ENCODE peak calls at places on chromosomes 1 and 21, in seven cellular contexts. Y is CD8-positive, alpha-beta T cell; B is cardiac muscle cell; E is heart right ventricle; A is lung; H is BJ; U is body of pancreas. W is an unnamed sample. For H3K36me3, the result is how much of the 10 kb centered on the place peaks cover.

GRCh38 chr1:179728266-179728665 is 14.8 kb upstream of the FAM163A start:
- DNase-seq in H (no peak), A (no peak), Y (no peak), U (no peak), E (no peak), B (no peak), W (no peak)

GRCh38 chr1:86380257-86380861 is 15.8 kb downstream of the ODF2L start:
- DNase-seq in A (no peak), U (no peak), Y (no peak), E (no peak), B (peak), H (no peak), W (no peak)

GRCh38 chr1:58928514-58928913 is 144.7 kb upstream of the JUN start:
- DNase-seq in E (no peak), Y (no peak), H (no peak), U (no peak), A (no peak), B (no peak), W (no peak)

GRCh38 chr1:25796807-25797458 is 3.1 kb upstream of the SELENON start:
- DNase-seq in U (peak), Y (peak), A (peak), B (peak), E (peak), H (no peak), W (no peak)

GRCh38 chr1:237074371-237075117 is 32.6 kb downstream of the RYR2 start:
- DNase-seq in Y (no peak), E (no peak), U (no peak), H (no peak), B (no peak), A (no peak), W (no peak)

GRCh38 chr1:43232071-43232470 is 37.7 kb upstream of the TMEM125 start:
- DNase-seq in B (no peak), E (no peak), H (peak), Y (no peak), U (no peak), A (no peak), W (no peak)

GRCh38 chr21:35150562-35151226 is 101.6 kb upstream of the RUNX1 start:
- DNase-seq in B (no peak), Y (no peak), H (no peak), A (no peak), E (no peak), U (no peak), W (no peak)

GRCh38 chr1:179968994-179969919 is 14.6 kb downstream of the CEP350 start:
- DNase-seq in Y (no peak), U (no peak), A (no peak), E (no peak), H (no peak), B (no peak), W (no peak)

GRCh38 chr1:93348104-93348780 is 2.5 kb downstream of the DR1 start:
- DNase-seq in A (no peak), B (no peak), H (no peak), E (no peak), Y (no peak), U (no peak), W (no peak)

GRCh38 chr1:29691499-29691898 is 455.2 kb downstream of the PTPRU start:
- DNase-seq in H (no peak), U (no peak), B (no peak), E (no peak), Y (no peak), A (no peak), W (no peak)

GRCh38 chr1:178612261-178612660 is 99.4 kb downstream of the TEX35 start:
- DNase-seq in A (no peak), B (no peak), H (peak), Y (no peak), E (no peak), U (no peak), W (no peak)

GRCh38 chr21:32083175-32083574 is 195.7 kb downstream of the MIS18A start:
- DNase-seq in E (no peak), B (no peak), H (no peak), A (no peak), U (no peak), Y (no peak), W (no peak)

GRCh38 chr1:56844709-56845108 is 9.9 kb upstream of the C8A start:
- DNase-seq in U (no peak), B (no peak), A (no peak), Y (no peak), E (no peak), H (no peak), W (no peak)

GRCh38 chr1:24022611-24023359 is 42.7 kb upstream of the SRSF10 start:
- DNase-seq in Y (no peak), U (no peak), E (no peak), H (peak), B (no peak), A (no peak), W (no peak)

GRCh38 chr1:25469177-25469576 is 38.5 kb downstream of the MACO1 start:
- DNase-seq in Y (no peak), H (no peak), A (no peak), E (no peak), B (no peak), U (no peak), W (no peak)

GRCh38 chr1:212781225-212781624 is 10.4 kb downstream of the NSL1 start:
- DNase-seq in E (no peak), H (no peak), A (no peak), B (no peak), Y (no peak), U (no peak), W (no peak)

GRCh38 chr1:182786223-182787001 is 3.2 kb upstream of the NPL start:
- DNase-seq in A (peak), U (peak), Y (no peak), E (peak), B (peak), H (no peak), W (no peak)

GRCh38 chr1:164922585-164922984 is 363.6 kb downstream of the PBX1 start:
- DNase-seq in Y (no peak), E (no peak), B (no peak), U (no peak), A (no peak), H (no peak), W (no peak)

GRCh38 chr1:187762109-187762508 is 933.4 kb downstream of the PLA2G4A start:
- DNase-seq in E (no peak), A (no peak), B (peak), Y (no peak), H (no peak), U (no peak), W (no peak)

GRCh38 chr1:116033322-116033721 is 57.0 kb downstream of the SLC22A15 start:
- DNase-seq in Y (no peak), U (no peak), H (no peak), B (no peak), E (no peak), A (no peak), W (no peak)

GRCh38 chr1:11051781-11052510 is 4.9 kb upstream of the MASP2 start:
- DNase-seq in U (no peak), B (no peak), Y (no peak), H (no peak), A (no peak), E (no peak), W (no peak)

GRCh38 chr1:205810448-205811157 is 2.4 kb downstream of the SLC41A1 start:
- DNase-seq in Y (no peak), U (no peak), H (no peak), A (no peak), E (no peak), B (peak), W (no peak)

GRCh38 chr1:201444792-201445191 is 23.3 kb upstream of the TNNI1 start:
- DNase-seq in E (no peak), A (no peak), B (no peak), Y (no peak), U (no peak), H (no peak), W (no peak)

GRCh38 chr1:85146972-85147359 is 53.9 kb downstream of the SYDE2 start:
- DNase-seq in Y (no peak), A (no peak), U (no peak), H (no peak), B (no peak), E (no peak), W (no peak)

GRCh38 chr1:204196068-204196795 is at the start of gene KISS1:
- DNase-seq in U (no peak), A (no peak), E (no peak), Y (no peak), B (no peak), H (no peak), W (no peak)

GRCh38 chr21:42047821-42048613 is 23.1 kb upstream of the UMODL1 start:
- DNase-seq in Y (no peak), E (peak), B (no peak), U (peak), A (no peak), H (peak), W (no peak)

GRCh38 chr1:37498872-37499617 is 15.5 kb downstream of the MEAF6 start:
- DNase-seq in H (no peak), Y (no peak), A (no peak), U (peak), E (peak), B (peak), W (no peak)

GRCh38 chr1:241963722-241964121 is 6.2 kb downstream of the BECN2 start:
- DNase-seq in Y (no peak), E (no peak), U (no peak), H (no peak), B (no peak), A (no peak), W (no peak)

GRCh38 chr1:9018372-9018771 is 7.9 kb downstream of the SLC2A7 start:
- DNase-seq in B (no peak), U (no peak), A (peak), Y (no peak), H (no peak), E (peak), W (no peak)

GRCh38 chr1:172135923-172136610 is 284.4 kb upstream of the C1orf105 start:
- DNase-seq in B (no peak), Y (no peak), A (no peak), H (no peak), E (no peak), U (no peak), W (no peak)

DNA sequence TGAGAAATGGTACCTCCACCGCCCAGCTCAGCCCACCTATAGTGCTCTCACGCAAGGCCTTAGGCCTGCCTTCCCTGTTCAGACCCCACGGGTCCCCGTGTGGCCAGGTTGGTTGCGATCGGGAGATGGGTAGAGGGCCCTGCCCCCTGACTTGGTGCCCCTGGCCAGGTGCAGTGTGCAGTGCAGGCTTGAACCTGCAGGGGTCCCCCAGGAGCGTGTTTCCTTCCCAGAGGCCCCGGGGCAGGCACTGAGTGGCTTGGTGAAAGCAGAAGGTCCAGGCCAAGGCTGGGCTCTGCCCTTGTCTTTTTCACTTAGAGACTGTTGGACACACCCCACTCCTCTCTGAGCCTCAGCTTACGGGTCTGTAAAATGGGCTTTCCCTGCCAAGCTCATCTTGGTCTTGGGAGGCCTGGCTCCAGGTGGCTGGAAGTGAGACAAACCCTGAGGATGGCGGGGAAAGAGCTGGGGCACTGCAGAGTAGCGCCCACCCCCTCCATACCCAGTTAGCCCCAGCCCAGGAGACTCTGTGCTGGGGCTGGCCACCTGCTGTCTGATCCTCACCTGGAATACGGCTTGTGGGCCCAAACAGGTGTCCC is 9.3 kb upstream of the HES5 start:
- DNase-seq in A (no peak), B (no peak), H (no peak), E (no peak), U (no peak), Y (no peak), W (no peak)
- TF ChIP-seq CTCF in A (no peak), B (no peak), H (peak), E (peak), U (no peak), Y (peak), W (peak)

DNA sequence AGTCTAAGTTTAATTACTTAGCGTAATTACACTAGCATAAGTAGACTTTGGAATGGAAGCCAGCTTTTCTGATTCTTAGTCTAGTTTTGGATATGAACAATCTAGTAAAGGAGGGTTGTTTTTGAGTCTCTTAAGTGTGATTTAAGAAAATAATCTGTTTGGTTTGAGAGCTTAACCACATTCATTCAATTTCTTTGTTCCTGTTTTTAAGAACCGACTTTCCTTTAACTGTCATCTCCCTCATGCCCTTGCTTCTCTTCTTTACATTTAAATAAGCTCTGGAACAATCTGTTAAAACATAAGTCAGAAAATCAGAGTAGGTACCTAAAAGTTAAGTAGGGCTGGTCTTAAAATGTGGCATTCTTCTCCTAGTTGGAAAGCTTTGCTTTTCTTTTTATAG is 27.7 kb downstream of the CDC42 start:
- DNase-seq in Y (no peak), U (no peak), E (no peak), H (no peak), A (no peak), B (no peak), W (no peak)
- H3K36me3 ChIP-seq in Y (under half), U (under half), E (under half), H (under half), A (under half), B (under half), W (under half)

DNA sequence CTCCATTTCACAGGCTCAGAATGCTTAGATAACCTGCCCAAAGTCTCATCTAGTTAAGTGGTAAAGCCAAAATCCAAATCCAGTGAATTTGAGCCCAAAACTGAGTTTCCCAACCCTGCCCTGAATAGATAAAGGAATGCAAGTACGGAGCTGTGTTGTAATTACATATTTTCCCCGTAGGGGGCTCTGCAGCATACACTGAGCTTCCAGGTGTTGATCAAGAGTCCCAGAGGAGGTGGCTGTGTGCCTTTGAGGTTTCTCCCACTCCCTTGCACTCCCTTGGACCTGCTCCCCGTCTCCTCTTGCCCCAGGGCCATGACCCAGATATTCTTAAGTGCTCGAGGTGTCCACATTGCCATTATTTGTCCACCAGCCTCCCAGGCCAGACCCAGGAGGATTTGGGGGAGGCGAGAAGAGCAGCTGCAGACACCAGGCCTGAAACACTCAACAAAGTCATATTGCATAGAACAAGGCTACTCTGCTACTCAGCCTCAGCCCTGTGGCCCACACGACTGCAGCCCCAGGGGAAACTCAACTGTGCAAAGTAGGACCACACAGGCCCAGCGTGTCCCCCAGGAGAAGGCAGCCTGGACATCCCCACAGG is 18.4 kb upstream of the LY9 start:
- DNase-seq in B (peak), A (peak), U (peak), H (no peak), Y (peak), E (no peak), W (peak)
- TF ChIP-seq CTCF in B (peak), A (peak), U (peak), H (peak), Y (peak), E (peak), W (peak)

DNA sequence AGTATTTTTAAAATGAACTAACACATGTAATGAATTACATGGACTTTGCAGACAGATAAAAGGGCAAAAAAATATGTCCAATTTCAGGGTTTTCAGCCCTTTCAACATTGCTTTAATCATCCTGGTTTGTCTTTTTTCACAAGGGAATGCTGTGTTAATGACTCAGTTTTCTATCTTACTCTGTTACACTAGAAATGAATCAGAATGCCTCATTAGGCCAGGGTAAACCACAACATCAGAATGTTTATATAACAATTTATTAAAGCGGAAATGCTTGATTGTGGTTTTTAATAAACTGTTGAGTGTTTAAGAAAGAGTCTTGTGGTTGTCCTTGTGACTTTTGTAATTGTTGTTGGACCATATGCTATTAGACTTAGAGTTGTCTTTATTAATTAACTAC is 13.5 kb downstream of the GORAB start:
- DNase-seq in Y (no peak), B (no peak), E (no peak), A (no peak), U (no peak), H (peak), W (no peak)
- H3K36me3 ChIP-seq in Y (under half), B (half or more), E (half or more), A (under half), U (under half), H (under half), W (under half)

W was measured in GM06990.